ENCODE peak calls at places on chromosomes 13 and 19, in six cellular contexts. N, R, P, A, C and W are unnamed samples.

GRCh38 chr19:35793381-35794165 is 18.2 kb downstream of the ARHGAP33 start:
- DNase-seq in C (peak), A (no peak), P (no peak), N (no peak), R (no peak), W (no peak)

GRCh38 chr19:10977773-10978155 is 16.9 kb downstream of the SMARCA4 start:
- DNase-seq in P (no peak), C (no peak), R (no peak), A (no peak), N (no peak), W (no peak)

GRCh38 chr19:10975374-10976036 is 14.7 kb downstream of the SMARCA4 start:
- DNase-seq in N (no peak), P (no peak), A (peak), R (no peak), C (no peak), W (peak)

GRCh38 chr13:40255551-40255950 is 410.9 kb downstream of the FOXO1 start:
- DNase-seq in P (no peak), R (no peak), N (no peak), C (no peak), A (no peak), W (no peak)

GRCh38 chr13:40485611-40486517 is 180.6 kb downstream of the FOXO1 start:
- DNase-seq in R (peak), C (no peak), A (no peak), N (no peak), P (peak), W (no peak)

GRCh38 chr13:26819067-26819466 is 58.5 kb upstream of the GPR12 start:
- DNase-seq in C (no peak), R (peak), P (no peak), N (no peak), A (no peak), W (no peak)

GRCh38 chr19:19053508-19054314 is 10.1 kb upstream of the SLC25A42 start:
- DNase-seq in P (peak), C (peak), R (no peak), N (peak), A (peak), W (peak)

GRCh38 chr13:73131247-73131646 is 72.4 kb downstream of the KLF5 start:
- DNase-seq in A (no peak), P (no peak), N (no peak), C (no peak), R (no peak), W (no peak)

GRCh38 chr13:113489171-113489548 is 1.4 kb downstream of the DCUN1D2 start:
- DNase-seq in N (no peak), A (no peak), C (no peak), R (no peak), P (no peak), W (no peak)

GRCh38 chr13:75705395-75705794 is 69.3 kb downstream of the LMO7 start:
- DNase-seq in C (peak), N (no peak), A (peak), R (no peak), P (no peak), W (no peak)

GRCh38 chr19:7500811-7501450 is 12.1 kb upstream of the PEX11G start:
- DNase-seq in R (no peak), N (peak), P (no peak), C (peak), A (peak), W (no peak)

GRCh38 chr19:47272448-47273312 is 2.0 kb upstream of the INAFM1 start:
- DNase-seq in C (no peak), R (peak), N (no peak), P (no peak), A (no peak), W (peak)

GRCh38 chr19:38384209-38385027 is 3.4 kb downstream of the GGN start:
- DNase-seq in R (no peak), N (peak), C (peak), P (no peak), A (no peak), W (no peak)

GRCh38 chr19:56170261-56170660 is 5.5 kb upstream of the GALP start:
- DNase-seq in C (peak), A (peak), N (no peak), P (no peak), R (no peak), W (peak)

GRCh38 chr13:26749285-26749684 is 11.3 kb downstream of the GPR12 start:
- DNase-seq in P (no peak), N (no peak), A (no peak), C (no peak), R (no peak), W (no peak)

GRCh38 chr13:73962284-73962683 is 171.9 kb downstream of the KLF12 start:
- DNase-seq in R (no peak), N (no peak), A (no peak), P (no peak), C (no peak), W (no peak)

GRCh38 chr13:40102854-40103253 is 447.4 kb downstream of the COG6 start:
- DNase-seq in P (peak), A (peak), C (peak), R (no peak), N (no peak), W (no peak)

GRCh38 chr19:38389101-38389925 is 816 bp downstream of the SPRED3 start:
- DNase-seq in C (peak), P (no peak), R (no peak), N (peak), A (peak), W (no peak)

GRCh38 chr13:41145136-41145908 is 12.7 kb upstream of the KBTBD6 start:
- DNase-seq in C (no peak), N (no peak), A (peak), P (no peak), R (no peak), W (no peak)

GRCh38 chr13:84470528-84470927 is 588.3 kb upstream of the SLITRK1 start:
- DNase-seq in N (no peak), A (no peak), R (no peak), C (no peak), P (no peak), W (no peak)

GRCh38 chr13:26991508-26992181 is 180.0 kb downstream of the USP12 start:
- DNase-seq in C (peak), R (no peak), N (no peak), P (no peak), A (peak), W (no peak)

GRCh38 chr13:93745884-93746283 is 519.3 kb downstream of the GPC6 start:
- DNase-seq in C (no peak), N (no peak), P (no peak), R (no peak), A (peak), W (no peak)

GRCh38 chr19:54523403-54523802 is 20.8 kb downstream of the LAIR2 start:
- DNase-seq in P (no peak), R (no peak), C (no peak), N (no peak), A (peak), W (no peak)

GRCh38 chr19:14183741-14184395 is 22.1 kb downstream of the ADGRL1 start:
- DNase-seq in C (no peak), R (no peak), A (no peak), P (no peak), N (no peak), W (no peak)

DNA sequence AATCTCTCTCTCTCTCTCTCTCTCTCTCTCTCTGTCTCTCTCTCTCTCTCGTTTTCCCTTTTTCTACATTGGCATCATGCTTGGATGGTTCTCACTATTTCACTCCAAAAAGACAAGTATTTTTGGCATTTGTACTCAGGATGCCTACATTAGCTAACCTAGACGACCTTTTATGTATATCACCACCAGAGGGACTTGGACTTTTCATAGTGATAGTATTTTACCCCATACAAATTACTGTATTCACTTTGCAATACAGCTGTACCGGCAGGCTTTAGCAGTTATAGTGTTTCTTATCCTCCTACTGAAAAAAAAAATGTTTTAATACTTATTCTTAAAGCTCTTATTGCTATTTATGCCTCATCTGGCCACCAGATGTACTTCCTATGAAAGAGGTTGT is 687.2 kb upstream of the KLHL1 start:
- DNase-seq in R (no peak), A (no peak), N (no peak), P (no peak), C (no peak), W (no peak)
- TF ChIP-seq CTCF in R (no peak), A (no peak), N (no peak), P (no peak), C (no peak), W (no peak)

GRCh38 chr13:33799950-33800592 is 17.9 kb upstream of the RFC3 start:
- DNase-seq in N (no peak), P (no peak), A (peak), R (no peak), C (peak), W (no peak)
- TF ChIP-seq CTCF in N (no peak), P (no peak), A (peak), R (no peak), C (no peak), W (peak)

GRCh38 chr13:51923983-51924539 is 62.3 kb downstream of the CCDC70 start:
- DNase-seq in A (no peak), N (peak), P (no peak), R (peak), C (peak), W (no peak)
- TF ChIP-seq CTCF in A (peak), N (peak), P (no peak), R (no peak), C (no peak), W (peak)

GRCh38 chr19:45406165-45406956 is at the start of gene POLR1G:
- DNase-seq in N (peak), C (peak), R (peak), A (peak), P (peak), W (peak)
- TF ChIP-seq CTCF in N (no peak), C (no peak), R (no peak), A (no peak), P (no peak), W (no peak)

DNA sequence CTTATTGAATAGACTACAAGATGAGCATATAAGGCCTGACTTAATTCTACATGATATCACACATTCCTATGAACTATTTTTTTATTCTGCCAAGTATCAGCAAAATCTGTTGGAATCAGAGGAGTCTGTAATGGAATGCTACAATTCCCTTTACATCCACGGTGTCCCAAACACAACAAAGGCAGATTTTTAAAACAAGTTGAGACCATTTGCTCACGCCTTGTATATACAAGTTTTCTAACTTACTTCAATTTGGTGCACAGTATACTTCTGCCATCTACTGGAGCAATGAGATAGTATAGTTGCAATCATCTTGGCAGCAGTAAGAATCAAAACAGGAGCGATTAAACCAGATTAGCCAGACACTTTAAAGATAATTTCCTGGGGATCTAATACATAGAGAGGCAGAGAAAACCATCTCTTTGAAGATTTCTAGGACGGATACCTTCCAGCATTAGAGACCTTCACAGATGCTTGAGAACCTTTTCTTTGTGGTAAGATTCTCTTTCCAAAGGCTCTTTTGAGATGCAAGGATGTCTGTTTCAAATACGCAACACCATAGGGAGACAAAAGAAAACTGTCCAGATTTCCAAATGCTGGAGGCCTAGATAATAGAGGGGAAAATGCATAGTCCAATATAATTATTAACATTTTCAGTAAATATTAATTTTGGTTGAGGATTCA is 302.0 kb upstream of the MIR17HG start:
- DNase-seq in C (peak), A (no peak), R (no peak), P (no peak), N (peak), W (no peak)
- TF ChIP-seq CTCF in C (peak), A (no peak), R (no peak), P (no peak), N (peak), W (no peak)

GRCh38 chr13:48383384-48383783 is 29.5 kb downstream of the LPAR6 start:
- DNase-seq in A (no peak), C (no peak), R (no peak), P (no peak), N (no peak), W (no peak)

DNA sequence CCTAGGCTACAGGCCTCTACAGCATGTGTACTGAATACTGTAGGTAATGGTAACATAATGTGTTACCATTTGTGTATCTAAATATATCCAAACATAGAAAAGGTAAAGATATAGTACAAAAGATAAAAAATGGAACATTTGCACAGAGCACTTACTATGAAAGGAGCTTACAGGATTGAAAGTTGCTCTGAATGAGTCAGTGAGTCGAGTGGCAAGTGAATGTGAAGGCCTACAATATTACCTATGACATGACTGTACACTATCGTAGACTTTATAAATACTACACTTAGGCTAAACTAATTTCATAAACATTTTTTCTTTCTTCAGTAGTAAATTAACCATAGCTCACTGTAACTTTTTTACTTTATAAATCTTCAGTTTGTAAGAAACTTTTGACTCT is 35.1 kb downstream of the LPAR6 start:
- DNase-seq in C (no peak), R (no peak), N (no peak), P (no peak), A (peak), W (no peak)
- TF ChIP-seq CTCF in C (no peak), R (no peak), N (no peak), P (no peak), A (no peak), W (no peak)

GRCh38 chr13:54261856-54262255 is 1233.2 kb downstream of the OLFM4 start:
- DNase-seq in R (no peak), C (no peak), P (no peak), A (no peak), N (no peak), W (no peak)
- TF ChIP-seq CTCF in R (no peak), C (no peak), P (no peak), A (no peak), N (no peak), W (no peak)